ENCODE peak calls at places on chromosomes 12 and 14, in five cellular contexts. B is A549, Z is adrenal gland, Q is thoracic aorta, O is IMR-90. F is an unnamed sample. For H3K4me1, the result is how much of the 10 kb centered on the place peaks cover.

GRCh38 chr12:13289644-13290285 is 93.2 kb downstream of the EMP1 start:
- DNase-seq in B (no peak), Z (peak), Q (no peak), O (no peak), F (no peak)

GRCh38 chr12:125853670-125854069 is 788.4 kb downstream of the AACS start:
- DNase-seq in B (no peak), Z (no peak), Q (no peak), O (no peak), F (no peak)

GRCh38 chr12:127888948-127889347 is 378.0 kb upstream of the TMEM132C start:
- DNase-seq in B (no peak), Z (no peak), Q (no peak), O (no peak), F (no peak)

GRCh38 chr14:31426663-31427062 is 6.3 kb upstream of the HEATR5A start:
- DNase-seq in B (no peak), Z (no peak), Q (no peak), O (no peak), F (no peak)

GRCh38 chr14:101374373-101375338 is 186.6 kb upstream of the DIO3 start:
- DNase-seq in B (no peak), Z (no peak), Q (no peak), O (no peak), F (no peak)

GRCh38 chr12:109389146-109389545 is 41.4 kb downstream of the MYO1H start:
- DNase-seq in B (peak), Z (no peak), Q (no peak), O (no peak), F (no peak)

GRCh38 chr12:4763549-4763948 is 43.3 kb downstream of the GALNT8 start:
- DNase-seq in B (peak), Z (peak), Q (no peak), O (peak), F (no peak)

GRCh38 chr14:75267141-75267601 is 11.5 kb upstream of the FOS start:
- DNase-seq in B (no peak), Z (no peak), Q (no peak), O (peak), F (no peak)

GRCh38 chr12:50160643-50161042 is 6.5 kb downstream of the CERS5 start:
- DNase-seq in B (no peak), Z (no peak), Q (no peak), O (no peak), F (no peak)

GRCh38 chr14:20144820-20145219 is 6.2 kb downstream of the OR4N5 start:
- DNase-seq in B (no peak), Z (no peak), Q (no peak), O (no peak), F (no peak)

GRCh38 chr14:65101631-65102440 is 481 bp downstream of the MAX start:
- DNase-seq in B (no peak), Z (peak), Q (no peak), O (no peak), F (peak)

GRCh38 chr12:52191841-52192791 is at the start of gene KRT80:
- DNase-seq in B (peak), Z (peak), Q (peak), O (peak), F (peak)

GRCh38 chr12:117790198-117790597 is 178.6 kb downstream of the KSR2 start:
- DNase-seq in B (no peak), Z (no peak), Q (no peak), O (no peak), F (no peak)
- H3K4me3 ChIP-seq in B (no peak), Z (no peak), Q (no peak), O (no peak), F (no peak)

DNA sequence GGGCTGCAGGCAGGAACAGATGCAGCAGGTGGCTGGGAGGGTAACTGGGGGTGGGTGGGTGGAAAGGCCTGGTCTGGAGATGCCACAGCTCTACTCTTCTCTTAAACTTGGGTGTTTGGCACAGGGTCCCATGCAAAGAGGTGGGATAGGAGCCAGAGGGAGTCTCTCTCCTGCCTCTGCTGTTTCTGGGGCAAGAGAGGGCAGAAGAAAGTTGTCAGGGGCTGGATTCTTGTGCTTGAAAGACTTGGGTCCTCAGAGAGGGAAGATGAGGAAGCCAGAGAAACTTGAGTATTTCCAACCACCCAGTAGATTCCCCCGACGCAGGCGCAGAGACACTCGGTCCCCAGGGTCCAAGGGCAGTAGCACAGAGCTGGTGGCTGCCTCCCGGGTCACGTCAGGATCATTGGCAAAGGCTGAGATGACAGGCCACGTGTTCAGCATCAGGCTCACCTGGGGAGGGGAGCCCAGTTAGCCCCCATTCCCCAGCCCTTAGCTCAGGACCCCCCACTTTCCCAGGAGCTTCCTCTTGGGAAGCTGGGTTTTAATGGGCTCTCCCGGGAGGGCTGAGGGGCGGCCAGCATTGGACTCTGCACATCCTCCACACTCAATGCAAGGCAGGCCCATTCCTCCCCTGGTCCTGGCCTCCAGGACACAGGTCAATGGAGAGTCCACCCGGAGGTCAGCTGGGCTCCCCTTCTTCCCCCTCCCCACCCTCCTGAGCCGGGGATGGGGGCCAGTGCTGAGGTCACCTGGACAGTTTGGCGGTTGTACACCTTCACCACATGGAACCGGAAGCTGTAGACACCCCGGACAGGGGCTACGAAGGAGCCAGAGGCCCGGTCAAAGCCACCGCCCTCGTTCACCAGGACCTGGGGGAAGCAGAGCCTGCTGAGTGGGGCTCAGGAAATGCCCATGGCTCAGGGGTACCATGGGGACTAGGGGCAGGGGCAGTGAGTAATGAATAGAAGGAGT is 1.6 kb downstream of the CBLN3 start:
- DNase-seq in B (no peak), Z (no peak), Q (no peak), O (no peak), F (no peak)
- H3K4me1 ChIP-seq in B (under half), Z (under half), Q (under half), O (under half), F (half or more)

DNA sequence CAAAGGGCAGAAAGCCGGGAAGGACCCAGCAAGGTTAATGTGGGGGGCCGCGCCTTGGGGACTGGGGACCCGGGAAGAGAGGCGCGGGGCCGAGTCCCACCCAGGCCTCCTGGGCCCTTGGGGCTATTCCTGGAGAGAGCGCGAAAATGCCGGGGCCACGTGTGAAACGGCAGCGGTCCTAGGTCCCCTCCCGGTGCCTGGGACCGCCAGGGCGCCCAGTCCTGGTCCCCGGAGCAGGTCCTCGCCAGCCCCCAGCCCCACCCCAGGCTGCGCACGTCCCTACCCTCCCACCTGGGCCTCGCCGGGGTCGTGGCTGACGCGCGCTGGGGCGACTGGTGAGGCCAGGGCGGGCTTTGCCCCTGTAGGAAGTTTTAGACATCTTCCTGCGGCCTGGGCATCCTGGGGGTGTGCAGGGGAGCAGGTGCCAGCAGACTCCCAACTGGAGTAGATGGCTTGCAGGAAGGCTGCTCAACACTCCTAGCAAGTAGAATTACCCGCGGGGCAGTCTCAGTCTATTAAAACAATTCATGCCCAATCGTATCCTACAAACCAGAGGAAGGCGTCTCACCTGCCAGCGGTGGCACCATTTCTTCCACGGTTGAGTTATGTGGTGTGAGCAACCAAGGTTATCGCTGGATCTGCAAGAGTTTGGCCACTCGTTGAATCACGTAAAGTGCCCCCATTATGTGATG is 759 bp downstream of the FAR2 start:
- DNase-seq in B (no peak), Z (no peak), Q (no peak), O (no peak), F (no peak)
- H3K4me3 ChIP-seq in B (peak), Z (peak), Q (peak), O (peak), F (peak)

GRCh38 chr12:3187846-3188755 is 110.9 kb downstream of the TSPAN9 start:
- DNase-seq in B (no peak), Z (no peak), Q (no peak), O (no peak), F (no peak)

GRCh38 chr12:3186546-3187237 is 109.5 kb downstream of the TSPAN9 start:
- DNase-seq in B (no peak), Z (no peak), Q (no peak), O (peak), F (no peak)

GRCh38 chr12:3184485-3184884 is 107.3 kb downstream of the TSPAN9 start:
- DNase-seq in B (no peak), Z (no peak), Q (no peak), O (no peak), F (no peak)

GRCh38 chr12:3182426-3182825 is 105.2 kb downstream of the TSPAN9 start:
- DNase-seq in B (no peak), Z (no peak), Q (no peak), O (no peak), F (no peak)

GRCh38 chr12:3185260-3185870 is 108.2 kb downstream of the TSPAN9 start:
- DNase-seq in B (no peak), Z (no peak), Q (no peak), O (no peak), F (peak)
- H3K4me1 ChIP-seq in B (under half), Z (under half), Q (half or more), O (under half), F (half or more)

GRCh38 chr12:31388713-31389112 is 62.8 kb upstream of the SINHCAF start:
- DNase-seq in B (no peak), Z (no peak), Q (no peak), O (no peak), F (no peak)

GRCh38 chr12:31386364-31386777 is 60.4 kb upstream of the SINHCAF start:
- DNase-seq in B (no peak), Z (no peak), Q (no peak), O (no peak), F (no peak)

GRCh38 chr12:31387466-31387865 is 61.5 kb upstream of the SINHCAF start:
- DNase-seq in B (no peak), Z (no peak), Q (no peak), O (no peak), F (no peak)

GRCh38 chr12:31390991-31391390 is 65.0 kb upstream of the SINHCAF start:
- DNase-seq in B (no peak), Z (no peak), Q (no peak), O (no peak), F (no peak)

DNA sequence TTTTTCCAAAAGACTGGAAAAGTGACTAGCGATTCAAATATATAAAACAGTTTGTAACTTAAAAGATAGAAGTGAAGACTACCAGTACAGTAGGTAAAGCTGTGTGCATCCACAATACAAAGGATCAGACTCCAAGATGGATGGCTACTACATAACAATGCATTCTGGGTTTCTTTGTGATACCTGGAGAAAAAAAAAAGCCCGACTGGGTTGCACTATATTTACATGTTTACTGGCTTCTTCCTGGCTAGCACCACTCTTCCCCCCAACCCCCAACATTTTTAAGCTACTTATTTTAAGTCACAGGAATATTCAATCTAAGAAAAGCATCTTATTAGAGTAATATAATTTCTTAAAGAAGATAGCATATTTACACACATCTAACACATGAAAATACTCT is 61.1 kb upstream of the SINHCAF start:
- DNase-seq in B (no peak), Z (no peak), Q (no peak), O (no peak), F (no peak)
- H3K4me3 ChIP-seq in B (no peak), Z (no peak), Q (no peak), O (no peak), F (no peak)

GRCh38 chr12:2891240-2892053 is 756 bp downstream of the TULP3 start:
- DNase-seq in B (peak), Z (peak), Q (peak), O (peak), F (peak)

GRCh38 chr12:2892246-2892645 is 1.6 kb downstream of the TULP3 start:
- DNase-seq in B (no peak), Z (no peak), Q (no peak), O (no peak), F (no peak)

GRCh38 chr12:2890388-2891239 is at the start of gene TULP3:
- DNase-seq in B (peak), Z (peak), Q (peak), O (peak), F (peak)

GRCh38 chr12:2893007-2893406 is 2.3 kb downstream of the TULP3 start:
- DNase-seq in B (no peak), Z (peak), Q (no peak), O (peak), F (no peak)

DNA sequence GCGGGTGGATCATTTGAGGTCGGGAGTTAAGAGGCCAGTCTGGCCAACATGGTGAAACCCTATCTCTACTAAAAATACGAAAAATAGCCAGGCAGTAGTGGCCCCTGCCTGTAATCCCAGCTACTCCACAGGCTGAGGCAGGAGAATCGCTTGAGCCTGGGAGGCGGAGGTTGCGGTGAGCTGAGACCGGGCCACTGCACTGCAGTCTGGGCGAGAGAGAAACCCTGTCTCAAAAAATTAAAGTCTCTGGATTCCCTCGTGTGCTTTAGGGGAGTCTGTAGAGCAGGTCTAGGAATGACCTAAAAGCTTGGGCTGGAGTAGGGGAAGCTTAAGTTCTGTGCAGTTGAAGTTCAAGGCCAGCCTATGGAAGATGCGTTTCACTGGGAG is 697 bp upstream of the TULP3 start:
- DNase-seq in B (no peak), Z (no peak), Q (no peak), O (no peak), F (no peak)
- H3K4me1 ChIP-seq in B (under half), Z (under half), Q (under half), O (under half), F (under half)

DNA sequence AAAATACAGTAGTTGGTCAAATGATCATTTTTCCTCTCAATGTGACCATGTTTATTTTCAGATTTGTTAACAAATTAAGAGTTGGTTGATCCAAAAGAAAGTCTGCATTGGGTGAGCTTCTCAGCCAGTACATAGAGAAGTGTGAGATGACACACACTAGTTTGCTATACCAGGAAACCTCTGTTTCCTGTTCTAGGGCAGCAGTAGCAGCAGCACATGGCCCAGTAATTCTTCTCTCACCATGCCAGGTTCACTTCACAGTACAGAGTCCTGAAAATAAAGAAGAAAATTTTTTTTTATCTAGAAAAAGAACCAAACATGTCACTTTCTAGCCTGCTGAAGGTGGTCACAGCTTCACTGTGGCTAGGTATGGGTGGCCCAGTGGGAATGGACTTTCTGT is 250.2 kb upstream of the OR4E1 start:
- DNase-seq in B (no peak), Z (no peak), Q (no peak), O (no peak), F (no peak)
- H3K4me3 ChIP-seq in B (no peak), Z (no peak), Q (no peak), O (no peak), F (no peak)

GRCh38 chr12:27549801-27550652 is 26.0 kb downstream of the PPFIBP1 start:
- DNase-seq in B (peak), Z (peak), Q (peak), O (peak), F (peak)

GRCh38 chr12:27552235-27552634 is 28.2 kb downstream of the PPFIBP1 start:
- DNase-seq in B (no peak), Z (no peak), Q (no peak), O (no peak), F (no peak)

GRCh38 chr12:27550653-27550975 is 26.6 kb downstream of the PPFIBP1 start:
- DNase-seq in B (no peak), Z (no peak), Q (no peak), O (no peak), F (no peak)

GRCh38 chr12:27552886-27553560 is 29.0 kb downstream of the PPFIBP1 start:
- DNase-seq in B (no peak), Z (no peak), Q (no peak), O (peak), F (no peak)

GRCh38 chr12:27551172-27551840 is 27.3 kb downstream of the PPFIBP1 start:
- DNase-seq in B (no peak), Z (no peak), Q (no peak), O (no peak), F (no peak)
- H3K4me1 ChIP-seq in B (half or more), Z (half or more), Q (half or more), O (under half), F (half or more)

DNA sequence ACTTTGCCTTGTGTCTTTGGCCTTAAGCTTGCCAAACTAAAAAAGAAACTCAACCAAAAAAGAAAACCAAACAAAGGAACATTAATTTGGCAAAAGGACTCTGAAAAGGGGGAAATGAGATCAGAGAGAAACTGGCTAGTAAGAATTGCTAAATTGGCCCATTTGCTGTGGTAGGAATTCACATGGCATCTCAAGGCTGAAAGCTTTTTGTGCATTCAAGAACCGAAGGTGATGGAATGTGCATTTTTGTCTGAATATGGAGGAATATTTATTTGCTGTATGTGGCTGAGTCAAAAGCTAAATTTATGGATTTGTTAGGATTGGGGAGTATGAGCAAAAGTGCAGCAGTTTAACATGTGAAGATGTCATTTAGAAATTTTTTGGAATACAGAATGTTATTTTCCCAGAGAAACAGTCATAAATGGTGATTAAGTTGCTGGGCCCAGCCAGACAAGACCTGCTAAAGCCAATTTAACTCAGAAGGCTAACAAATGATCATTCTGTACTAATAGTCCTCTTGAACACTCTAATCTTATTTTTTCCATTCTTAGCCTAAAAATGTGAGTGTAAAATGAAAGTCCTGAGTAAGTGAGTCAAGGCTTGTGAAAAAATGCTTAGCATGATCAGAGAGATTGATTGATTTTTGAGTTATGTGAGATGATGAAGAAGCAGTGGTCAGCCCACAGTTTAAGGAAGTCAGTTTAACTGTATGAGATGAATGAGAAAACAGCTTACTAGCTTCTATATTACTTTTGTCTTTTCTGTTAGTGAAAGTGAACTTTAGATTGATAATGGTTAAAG is 94.1 kb downstream of the ANO6 start:
- DNase-seq in B (no peak), Z (no peak), Q (no peak), O (peak), F (no peak)
- H3K4me3 ChIP-seq in B (no peak), Z (no peak), Q (peak), O (no peak), F (no peak)